ENCODE peak calls at places on chromosome 10, in four cellular contexts. L is K562, N is GM12878, X is SK-N-SH. A is an unnamed sample.

GRCh38 chr10:48288661-48289060 is 14.2 kb upstream of the FRMPD2 start:
- DNase-seq in N (no peak), L (no peak), X (no peak), A (no peak)

GRCh38 chr10:8986975-8987374 is 932.5 kb downstream of the GATA3 start:
- DNase-seq in L (no peak), N (no peak), X (no peak), A (no peak)

GRCh38 chr10:71776528-71776927 is 3.2 kb upstream of the VSIR start:
- DNase-seq in N (no peak), X (no peak), L (peak), A (no peak)

GRCh38 chr10:104441601-104442000 is 88.0 kb downstream of the CFAP58 start:
- DNase-seq in L (no peak), N (no peak), X (no peak), A (no peak)

GRCh38 chr10:97781541-97782331 is 9.9 kb upstream of the SFRP5 start:
- DNase-seq in L (no peak), X (peak), N (no peak), A (no peak)

GRCh38 chr10:101018118-101018599 is 12.8 kb downstream of the PDZD7 start:
- DNase-seq in L (no peak), X (no peak), N (no peak), A (peak)

GRCh38 chr10:103888113-103888841 is 29.7 kb downstream of the STN1 start:
- DNase-seq in L (peak), N (no peak), X (peak), A (peak)

GRCh38 chr10:70052462-70053211 is at the start of gene MACROH2A2:
- DNase-seq in L (no peak), N (no peak), X (peak), A (peak)

GRCh38 chr10:133349160-133349568 is 2.0 kb downstream of the PRAP1 start:
- DNase-seq in N (no peak), X (no peak), L (no peak), A (no peak)

GRCh38 chr10:113679463-113680171 is at the start of gene CASP7:
- DNase-seq in X (peak), L (peak), N (no peak), A (peak)

GRCh38 chr10:361203-362135 is 226.2 kb downstream of the ZMYND11 start:
- DNase-seq in X (no peak), L (no peak), N (no peak), A (no peak)

GRCh38 chr10:87000491-87000890 is 19.6 kb upstream of the FAM25A start:
- DNase-seq in L (no peak), X (no peak), N (no peak), A (peak)

GRCh38 chr10:127378628-127379027 is 170.5 kb upstream of the NPS start:
- DNase-seq in X (no peak), N (no peak), L (no peak), A (no peak)

GRCh38 chr10:99532687-99533495 is at the start of gene NKX2-3:
- DNase-seq in L (peak), X (peak), N (no peak), A (no peak)

GRCh38 chr10:13528138-13528874 is 508 bp downstream of the BEND7 start:
- DNase-seq in N (no peak), X (peak), L (peak), A (no peak)

GRCh38 chr10:101489355-101489754 is 98.7 kb downstream of the POLL start:
- DNase-seq in L (no peak), X (no peak), N (no peak), A (peak)

GRCh38 chr10:239109-239508 is 103.9 kb downstream of the ZMYND11 start:
- DNase-seq in L (no peak), N (no peak), X (no peak), A (no peak)

GRCh38 chr10:108427081-108427480 is 1262.6 kb upstream of the SORCS1 start:
- DNase-seq in X (peak), L (no peak), N (no peak), A (no peak)

GRCh38 chr10:78861456-78862327 is 207.1 kb upstream of the ZMIZ1 start:
- DNase-seq in L (no peak), X (peak), N (no peak), A (no peak)

GRCh38 chr10:110527731-110528171 is 30.0 kb downstream of the DUSP5 start:
- DNase-seq in X (no peak), L (no peak), N (no peak), A (peak)

GRCh38 chr10:97062484-97062883 is 123.3 kb downstream of the SLIT1 start:
- DNase-seq in X (no peak), N (no peak), L (no peak), A (no peak)

GRCh38 chr10:133157662-133158436 is 2.2 kb upstream of the KNDC1 start:
- DNase-seq in X (peak), N (no peak), L (no peak), A (no peak)

GRCh38 chr10:130062201-130062600 is 48.4 kb downstream of the C10orf143 start:
- DNase-seq in L (no peak), X (no peak), N (no peak), A (no peak)

GRCh38 chr10:110010076-110011069 is 2.6 kb downstream of the ADD3 start:
- DNase-seq in X (no peak), N (peak), L (no peak), A (peak)

GRCh38 chr10:118584181-118584954 is 11.1 kb downstream of the PRLHR start:
- DNase-seq in X (no peak), L (no peak), N (no peak), A (no peak)

GRCh38 chr10:49746626-49747302 is 15.4 kb downstream of the OGDHL start:
- DNase-seq in N (no peak), X (no peak), L (no peak), A (no peak)

GRCh38 chr10:97707134-97707861 is 6.2 kb upstream of the MARVELD1 start:
- DNase-seq in L (no peak), X (no peak), N (no peak), A (peak)

GRCh38 chr10:12201543-12201942 is 5.6 kb downstream of the CDC123 start:
- DNase-seq in L (no peak), X (no peak), N (no peak), A (no peak)

GRCh38 chr10:15678851-15679250 is 40.9 kb downstream of the ITGA8 start:
- DNase-seq in L (no peak), X (no peak), N (no peak), A (no peak)

GRCh38 chr10:92290076-92290836 is 622 bp downstream of the CPEB3 start:
- DNase-seq in X (no peak), N (no peak), L (peak), A (peak)

GRCh38 chr10:129418826-129419225 is 48.2 kb upstream of the MGMT start:
- DNase-seq in N (no peak), X (no peak), L (no peak), A (no peak)

GRCh38 chr10:50325449-50326188 is 74.3 kb upstream of the ASAH2 start:
- DNase-seq in L (peak), N (no peak), X (no peak), A (no peak)

GRCh38 chr10:122374859-122375721 is 582 bp downstream of the PLEKHA1 start:
- DNase-seq in N (peak), X (peak), L (peak), A (peak)

GRCh38 chr10:94150541-94151184 is 156.9 kb downstream of the PLCE1 start:
- DNase-seq in N (no peak), L (no peak), X (no peak), A (no peak)

GRCh38 chr10:95651346-95652115 is 5.0 kb downstream of the ALDH18A1 start:
- DNase-seq in X (no peak), N (no peak), L (no peak), A (no peak)

GRCh38 chr10:6536102-6536501 is 44.0 kb downstream of the PRKCQ start:
- DNase-seq in X (no peak), L (no peak), N (no peak), A (no peak)

GRCh38 chr10:75607576-75607975 is 176.2 kb downstream of the LRMDA start:
- DNase-seq in N (no peak), L (no peak), X (no peak), A (no peak)

GRCh38 chr10:69345402-69345801 is 67.1 kb downstream of the HK1 start:
- DNase-seq in X (no peak), N (no peak), L (no peak), A (no peak)

GRCh38 chr10:115167716-115168115 is 74.6 kb downstream of the ATRNL1 start:
- DNase-seq in L (no peak), N (no peak), X (no peak), A (no peak)

GRCh38 chr10:115173915-115174443 is 80.8 kb downstream of the ATRNL1 start:
- DNase-seq in X (no peak), L (no peak), N (no peak), A (no peak)

GRCh38 chr10:115171392-115171960 is 78.3 kb downstream of the ATRNL1 start:
- DNase-seq in N (no peak), L (no peak), X (peak), A (no peak)
- TF ChIP-seq YY1 in N (no peak), L (no peak), X (no peak), A (no peak)

DNA sequence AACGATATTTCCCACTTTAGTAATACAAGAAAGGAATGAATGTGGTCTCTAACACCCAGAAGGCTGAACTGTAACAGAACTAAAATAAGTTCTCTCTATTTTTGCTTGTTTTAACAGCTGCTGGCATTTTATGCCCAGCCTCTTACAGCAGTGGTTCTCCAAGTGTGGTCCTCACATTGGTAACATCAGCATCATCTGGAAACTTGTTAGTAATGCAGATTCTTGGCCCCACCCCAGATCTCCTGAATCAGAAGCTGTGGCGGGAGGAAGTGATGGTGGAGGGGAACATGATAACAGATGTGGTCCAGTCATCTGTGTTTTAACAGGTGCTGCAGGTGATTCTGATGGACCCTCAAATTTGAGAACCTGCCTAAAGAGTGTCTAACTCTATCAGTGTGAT is 170.1 kb downstream of the TMEM26 start:
- DNase-seq in N (no peak), X (no peak), L (no peak), A (no peak)
- TF ChIP-seq ZBTB33 in N (no peak), X (no peak), L (no peak), A (no peak)

GRCh38 chr10:58180633-58181032 is 87.1 kb downstream of the IPMK start:
- DNase-seq in L (no peak), X (no peak), N (no peak), A (no peak)
- TF ChIP-seq GABPA in L (no peak), X (no peak), N (no peak), A (no peak)

GRCh38 chr10:73932625-73933112 is 21.7 kb downstream of the PLAU start:
- DNase-seq in N (no peak), L (peak), X (no peak), A (no peak)

GRCh38 chr10:73935895-73936294 is 25.0 kb downstream of the PLAU start:
- DNase-seq in X (no peak), L (no peak), N (no peak), A (no peak)

GRCh38 chr10:73934074-73934473 is 23.1 kb downstream of the PLAU start:
- DNase-seq in X (no peak), N (no peak), L (no peak), A (no peak)

GRCh38 chr10:73937333-73938020 is 26.5 kb downstream of the PLAU start:
- DNase-seq in X (no peak), L (no peak), N (no peak), A (no peak)

GRCh38 chr10:73931767-73932624 is 21.1 kb downstream of the PLAU start:
- DNase-seq in X (no peak), N (peak), L (peak), A (peak)
- TF ChIP-seq YY1 in X (no peak), N (peak), L (no peak), A (no peak)

DNA sequence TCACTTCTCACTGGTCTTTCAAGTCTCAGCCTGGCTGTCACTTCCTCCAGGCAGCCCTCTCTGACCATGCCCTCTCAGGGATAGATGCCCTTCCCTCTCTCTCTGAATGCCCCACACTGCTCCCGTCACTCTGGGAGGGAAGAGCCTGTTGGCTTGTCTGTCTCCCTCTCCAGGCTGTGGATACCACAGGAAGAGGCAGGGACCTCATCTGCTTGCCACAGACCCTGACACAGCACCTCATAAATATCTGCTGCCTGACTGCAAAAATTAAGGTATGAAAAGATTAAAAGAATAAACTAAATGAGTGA is 93.1 kb downstream of the OAT start:
- DNase-seq in L (no peak), N (no peak), X (no peak), A (no peak)
- TF ChIP-seq ZBTB33 in L (no peak), N (no peak), X (no peak), A (no peak)